ENCODE peak calls at places on chromosomes 6 and 20, in four cellular contexts. G, U, X and J are unnamed samples.

GRCh38 chr6:42321976-42322375 is 104.3 kb upstream of the MRPS10 start:
- DNase-seq in G (no peak), U (no peak), X (no peak), J (no peak)

GRCh38 chr6:131862486-131862885 is 54.7 kb downstream of the ENPP1 start:
- DNase-seq in G (no peak), U (no peak), X (no peak), J (no peak)

GRCh38 chr6:68159433-68159832 is 475.6 kb upstream of the ADGRB3 start:
- DNase-seq in G (no peak), U (no peak), X (peak), J (no peak)

GRCh38 chr6:151060742-151061100 is 179.0 kb upstream of the AKAP12 start:
- DNase-seq in G (no peak), U (no peak), X (no peak), J (no peak)

GRCh38 chr20:1567392-1568165 is 10.1 kb upstream of the SIRPD start:
- DNase-seq in G (peak), U (peak), X (no peak), J (peak)

GRCh38 chr20:19264191-19264590 is 51.7 kb downstream of the SLC24A3 start:
- DNase-seq in G (no peak), U (no peak), X (no peak), J (no peak)

GRCh38 chr6:80608881-80609280 is 502.4 kb downstream of the BCKDHB start:
- DNase-seq in G (no peak), U (no peak), X (no peak), J (no peak)

GRCh38 chr6:5956939-5957338 is 49.8 kb downstream of the NRN1 start:
- DNase-seq in G (no peak), U (no peak), X (no peak), J (no peak)

GRCh38 chr6:13710552-13711383 is 867 bp downstream of the RANBP9 start:
- DNase-seq in G (peak), U (peak), X (no peak), J (no peak)

GRCh38 chr20:47764154-47764734 is 21.0 kb downstream of the SULF2 start:
- DNase-seq in G (no peak), U (peak), X (no peak), J (peak)

GRCh38 chr6:166395351-166395750 is 12.6 kb upstream of the MPC1 start:
- DNase-seq in G (no peak), U (no peak), X (no peak), J (no peak)

GRCh38 chr6:5034328-5034727 is 30.5 kb upstream of the RPP40 start:
- DNase-seq in G (no peak), U (no peak), X (no peak), J (no peak)

GRCh38 chr6:142551145-142551811 is 249.5 kb downstream of the ADGRG6 start:
- DNase-seq in G (no peak), U (no peak), X (no peak), J (peak)

GRCh38 chr6:61977116-61977515 is 308.9 kb downstream of the KHDRBS2 start:
- DNase-seq in G (no peak), U (no peak), X (no peak), J (no peak)

GRCh38 chr20:22686097-22686496 is 101.7 kb upstream of the FOXA2 start:
- DNase-seq in G (peak), U (peak), X (no peak), J (peak)

GRCh38 chr6:106087548-106088325 is 1.6 kb downstream of the PRDM1 start:
- DNase-seq in G (no peak), U (no peak), X (no peak), J (no peak)

GRCh38 chr20:35329435-35330139 is 37.4 kb upstream of the FAM83C start:
- DNase-seq in G (peak), U (peak), X (no peak), J (peak)

GRCh38 chr20:37297066-37297736 is 7.7 kb downstream of the MANBAL start:
- DNase-seq in G (no peak), U (no peak), X (no peak), J (no peak)

GRCh38 chr20:59574308-59574707 is 30.0 kb upstream of the PHACTR3 start:
- DNase-seq in G (no peak), U (no peak), X (no peak), J (no peak)

GRCh38 chr6:70216767-70217166 is 86.1 kb downstream of the COL9A1 start:
- DNase-seq in G (no peak), U (no peak), X (no peak), J (no peak)

GRCh38 chr20:64216036-64216435 is 39.5 kb upstream of the PCMTD2 start:
- DNase-seq in G (no peak), U (no peak), X (no peak), J (no peak)

GRCh38 chr6:130697661-130698535 is 129.3 kb upstream of the SMLR1 start:
- DNase-seq in G (peak), U (peak), X (peak), J (peak)

GRCh38 chr20:18739785-18740184 is 73.8 kb upstream of the SCP2D1 start:
- DNase-seq in G (no peak), U (no peak), X (no peak), J (no peak)

GRCh38 chr6:130749402-130749801 is 77.8 kb upstream of the SMLR1 start:
- DNase-seq in G (peak), U (no peak), X (no peak), J (peak)

GRCh38 chr20:23652371-23652770 is 14.6 kb upstream of the CST3 start:
- DNase-seq in G (no peak), U (no peak), X (no peak), J (no peak)

GRCh38 chr6:10210052-10210451 is 204.8 kb downstream of the TFAP2A start:
- DNase-seq in G (no peak), U (no peak), X (no peak), J (no peak)

GRCh38 chr6:5112065-5112799 is 27.1 kb downstream of the PPP1R3G start:
- DNase-seq in G (no peak), U (no peak), X (no peak), J (peak)

GRCh38 chr6:90478789-90479602 is 107.9 kb downstream of the MAP3K7 start:
- DNase-seq in G (peak), U (peak), X (peak), J (peak)

GRCh38 chr6:9155836-9156235 is 720.5 kb upstream of the SLC35B3 start:
- DNase-seq in G (no peak), U (no peak), X (no peak), J (no peak)

GRCh38 chr6:9401936-9402335 is 966.6 kb upstream of the SLC35B3 start:
- DNase-seq in G (no peak), U (no peak), X (no peak), J (no peak)

GRCh38 chr20:52457826-52458225 is 266.2 kb upstream of the ZFP64 start:
- DNase-seq in G (no peak), U (no peak), X (no peak), J (no peak)

GRCh38 chr6:112330071-112330876 is 16.9 kb upstream of the RFPL4B start:
- DNase-seq in G (no peak), U (no peak), X (no peak), J (no peak)

GRCh38 chr6:142323377-142323776 is 21.6 kb downstream of the ADGRG6 start:
- DNase-seq in G (peak), U (no peak), X (no peak), J (no peak)

GRCh38 chr20:36543187-36544133 is 2.1 kb downstream of the MYL9 start:
- DNase-seq in G (no peak), U (no peak), X (no peak), J (no peak)

GRCh38 chr20:34030453-34030852 is 36.7 kb downstream of the RALY start:
- DNase-seq in G (no peak), U (no peak), X (no peak), J (no peak)

DNA sequence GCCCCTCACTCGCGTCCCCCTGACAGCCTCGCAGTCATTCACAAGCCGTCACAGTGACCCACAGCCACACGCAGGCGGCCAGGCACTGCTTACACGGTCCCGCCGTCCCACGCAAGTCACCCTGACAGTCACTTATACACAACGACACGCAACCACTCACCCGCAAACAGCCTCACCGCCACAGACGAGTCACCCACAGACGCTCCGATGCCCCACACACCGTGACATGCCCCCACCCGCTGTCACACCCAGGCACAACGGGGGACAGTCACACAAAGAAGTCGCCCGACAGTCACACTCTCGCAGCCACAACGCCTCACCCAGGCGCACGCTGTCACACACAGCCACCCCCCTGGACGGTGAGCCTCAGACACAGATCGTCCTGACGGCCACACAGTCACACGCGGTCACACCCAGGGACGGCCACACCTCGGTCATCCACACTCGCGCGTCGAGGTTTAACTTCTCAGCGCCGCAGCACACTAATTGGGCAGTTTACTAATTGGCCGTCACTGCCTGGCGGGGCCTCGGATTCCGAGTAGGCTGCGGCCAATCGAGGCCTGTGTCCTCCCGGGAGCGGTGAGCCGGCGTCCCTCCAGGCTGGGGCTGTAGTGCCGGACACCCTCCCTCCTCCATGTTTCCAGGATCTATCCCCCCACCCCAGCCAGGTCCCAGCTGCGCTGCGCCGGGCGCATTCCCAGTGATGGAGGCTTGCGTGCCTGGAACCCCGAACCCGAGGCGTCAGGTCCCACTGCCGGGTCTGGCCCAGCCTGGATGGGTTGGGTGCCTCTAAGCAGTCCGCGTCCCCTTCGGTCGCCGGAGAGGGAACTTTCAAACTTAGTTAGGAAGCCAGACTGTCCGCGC is 789 bp downstream of the TOX2 start:
- DNase-seq in G (no peak), U (no peak), X (no peak), J (no peak)
- TF ChIP-seq ESRRA in G (no peak), U (no peak), X (no peak), J (no peak)

GRCh38 chr6:3283241-3283640 is 24.5 kb downstream of the PSMG4 start:
- DNase-seq in G (no peak), U (no peak), X (no peak), J (no peak)

GRCh38 chr6:3281669-3282460 is 23.1 kb downstream of the PSMG4 start:
- DNase-seq in G (no peak), U (no peak), X (no peak), J (peak)

GRCh38 chr6:3283641-3284435 is 25.1 kb downstream of the PSMG4 start:
- DNase-seq in G (no peak), U (no peak), X (no peak), J (no peak)

GRCh38 chr6:3280866-3281465 is 22.2 kb downstream of the PSMG4 start:
- DNase-seq in G (no peak), U (no peak), X (no peak), J (no peak)

DNA sequence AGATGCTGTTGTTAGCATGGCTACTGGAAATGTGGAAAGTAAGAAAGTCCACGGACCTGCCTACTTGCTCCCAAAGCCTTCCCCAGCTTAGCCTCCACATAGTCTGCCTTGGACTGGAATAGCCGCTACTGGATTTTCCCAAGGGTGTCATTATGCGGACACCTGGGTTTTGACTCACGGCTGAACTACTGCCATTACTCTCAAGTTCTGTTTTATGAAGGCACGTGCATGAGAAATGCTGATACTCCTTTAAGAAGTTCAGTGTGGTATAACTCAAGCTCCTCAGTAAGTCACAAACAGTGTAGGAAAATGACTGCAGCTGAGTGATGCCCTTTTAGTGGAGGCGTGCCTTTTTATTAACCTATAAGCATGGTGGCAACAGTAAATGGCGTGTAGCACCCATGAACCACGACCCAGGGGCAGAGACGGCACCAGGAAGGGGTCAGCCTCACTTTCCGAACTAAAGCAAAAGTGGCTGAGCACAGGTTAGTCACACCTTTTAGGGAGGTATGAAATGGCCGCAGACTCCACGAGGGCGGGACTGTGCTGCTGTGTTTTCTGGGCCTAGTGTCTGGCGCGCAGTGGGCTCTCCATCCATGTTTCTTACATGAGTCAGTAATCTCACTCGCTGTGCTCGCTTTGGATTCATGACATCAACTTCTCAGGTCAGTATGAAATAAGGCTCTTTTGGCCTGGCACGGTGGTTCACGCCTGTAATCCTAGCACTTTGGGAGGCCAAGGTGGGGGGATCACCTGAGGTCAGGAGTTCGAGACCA is 23.9 kb downstream of the PSMG4 start:
- DNase-seq in G (no peak), U (no peak), X (no peak), J (no peak)
- H3K27ac ChIP-seq in G (no peak), U (no peak), X (no peak), J (no peak)

GRCh38 chr6:125183391-125183790 is 29.8 kb downstream of the TPD52L1 start:
- DNase-seq in G (no peak), U (no peak), X (no peak), J (no peak)
- TF ChIP-seq MAX in G (no peak), U (no peak), X (no peak), J (no peak)

GRCh38 chr20:41023549-41023948 is 5.1 kb upstream of the TOP1 start:
- DNase-seq in G (no peak), U (no peak), X (no peak), J (no peak)
- TF ChIP-seq ESRRA in G (no peak), U (no peak), X (no peak), J (no peak)

GRCh38 chr6:137824502-137824879 is 42.6 kb upstream of the TNFAIP3 start:
- DNase-seq in G (no peak), U (no peak), X (no peak), J (no peak)
- H3K27ac ChIP-seq in G (no peak), U (no peak), X (no peak), J (no peak)

DNA sequence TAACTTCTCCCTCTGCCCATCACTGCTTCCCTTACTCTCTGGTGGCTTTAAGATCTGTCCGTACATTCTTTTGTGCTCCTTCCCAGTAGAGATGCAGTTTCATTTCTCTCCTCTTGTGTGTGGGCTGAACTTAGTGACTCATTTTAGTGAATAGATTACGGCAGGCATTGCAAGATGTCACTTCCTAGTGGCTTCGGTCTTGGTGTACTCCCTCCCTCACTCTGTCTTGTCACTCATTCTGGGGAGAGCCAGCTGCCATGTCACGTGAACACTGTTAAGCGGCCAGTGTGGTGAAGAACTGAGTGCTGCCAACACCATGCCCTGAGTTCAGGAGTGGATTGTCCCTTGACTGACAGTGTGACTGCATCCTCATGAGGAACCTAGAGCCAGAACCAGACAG is 115.9 kb downstream of the OTOR start:
- DNase-seq in G (no peak), U (no peak), X (peak), J (peak)
- TF ChIP-seq MAX in G (no peak), U (no peak), X (no peak), J (no peak)

DNA sequence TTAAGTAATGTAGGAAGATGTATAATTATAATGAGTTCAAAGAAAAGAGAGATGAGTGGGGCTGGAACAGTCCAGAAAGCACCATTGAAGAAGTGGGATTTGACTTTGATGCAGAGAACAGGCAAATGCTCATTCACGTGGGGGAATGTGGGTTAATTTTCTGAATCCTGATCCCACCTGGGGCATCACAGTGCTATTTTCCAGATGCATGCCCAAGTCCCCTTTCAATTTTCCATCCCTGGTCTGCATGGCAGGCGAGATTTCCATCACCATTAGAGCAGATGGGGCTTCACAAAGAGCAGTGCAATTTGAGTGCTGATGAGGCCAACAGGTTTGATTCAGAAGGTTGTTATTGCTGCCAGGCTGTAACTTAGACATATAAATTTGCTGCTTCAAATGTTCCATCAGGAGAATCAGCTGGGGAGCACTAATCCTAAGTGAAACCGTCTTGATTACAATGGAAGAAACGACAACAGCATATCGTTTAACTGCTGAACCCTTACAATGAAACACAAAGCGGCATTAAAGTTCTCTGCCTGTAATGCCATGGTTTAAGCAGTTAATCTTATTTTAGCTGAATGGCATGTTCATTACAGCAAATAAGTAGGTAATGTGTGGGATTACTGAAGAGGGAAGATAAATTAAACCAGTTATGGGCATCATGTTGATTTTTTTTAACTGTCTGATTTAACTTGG is 45.2 kb downstream of the OSTM1 start:
- DNase-seq in G (no peak), U (no peak), X (no peak), J (no peak)
- TF ChIP-seq ESRRA in G (no peak), U (no peak), X (no peak), J (no peak)

DNA sequence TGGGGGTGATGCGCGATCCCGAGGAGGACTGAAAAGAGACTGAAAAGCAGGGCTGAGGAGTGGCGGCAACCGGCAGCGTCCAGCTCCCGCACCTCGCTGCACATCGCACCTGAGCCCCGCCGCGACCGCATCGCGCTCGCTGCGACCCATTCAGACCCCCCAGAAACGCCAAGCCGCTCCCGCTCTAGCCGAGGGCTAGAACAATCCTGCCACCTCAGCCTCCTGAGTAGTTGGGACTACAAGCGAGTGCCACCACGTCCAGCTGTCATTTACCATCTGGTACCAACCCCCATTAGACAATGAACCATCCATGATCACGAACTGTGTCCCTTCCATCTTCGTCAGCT is 33.2 kb downstream of the HLA-A start:
- DNase-seq in G (no peak), U (no peak), X (no peak), J (no peak)
- H3K27ac ChIP-seq in G (no peak), U (no peak), X (no peak), J (no peak)

DNA sequence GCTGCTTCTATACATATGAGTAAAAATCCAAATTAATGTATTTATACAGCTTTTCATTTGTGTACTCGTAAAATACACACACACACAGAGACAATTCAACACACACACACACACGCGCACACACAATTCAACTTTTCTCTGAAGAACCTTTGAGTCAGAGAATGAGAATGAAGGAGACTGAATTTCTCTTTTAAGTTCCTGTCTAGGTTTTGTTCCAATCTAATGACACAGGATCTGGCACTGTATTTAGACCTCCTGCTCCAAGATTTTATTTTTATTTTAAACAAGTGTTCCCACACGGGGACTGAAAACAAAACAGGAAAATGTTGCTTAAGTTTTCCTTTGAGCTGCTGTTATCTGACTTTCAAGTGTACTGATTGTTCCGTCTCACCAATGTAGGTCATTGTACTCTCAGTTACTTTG is 250.8 kb downstream of the LAMA2 start:
- DNase-seq in G (no peak), U (no peak), X (no peak), J (no peak)
- TF ChIP-seq MAX in G (no peak), U (no peak), X (no peak), J (no peak)